ENCODE peak calls at places on chromosomes 1 and 21, in five cellular contexts. Z is Peyer's patch, A is lung, U is sigmoid colon, L is heart right ventricle. O is an unnamed sample.

GRCh38 chr1:43358121-43358745 is 548 bp upstream of the CDC20 start:
- DNase-seq in L (no peak), A (no peak), U (no peak), Z (no peak), O (no peak)

GRCh38 chr1:56931686-56932085 is 34.1 kb downstream of the C8B start:
- DNase-seq in Z (no peak), L (no peak), U (no peak), A (no peak), O (no peak)

GRCh38 chr21:15031790-15032357 is 32.9 kb downstream of the NRIP1 start:
- DNase-seq in U (no peak), A (no peak), Z (no peak), L (no peak), O (no peak)

GRCh38 chr1:46549697-46550681 is 1.5 kb downstream of the KNCN start:
- DNase-seq in L (no peak), U (no peak), A (no peak), Z (peak; percentile 60), O (no peak)

GRCh38 chr1:11991969-11992676 is 11.9 kb downstream of the MFN2 start:
- DNase-seq in A (no peak), Z (no peak), L (no peak), U (no peak), O (no peak)

GRCh38 chr1:216898801-216899200 is 175.6 kb upstream of the ESRRG start:
- DNase-seq in A (no peak), U (no peak), Z (no peak), L (no peak), O (no peak)

GRCh38 chr1:205247130-205247921 is 19.6 kb downstream of the TMCC2 start:
- DNase-seq in U (no peak), Z (peak; percentile 30), L (no peak), A (no peak), O (no peak)

GRCh38 chr1:43441894-43442632 is 11.7 kb downstream of the HYI start:
- DNase-seq in Z (no peak), L (no peak), U (peak; percentile 55), A (no peak), O (no peak)

GRCh38 chr1:222301653-222302052 is 246.3 kb downstream of the HHIPL2 start:
- DNase-seq in Z (no peak), U (no peak), L (no peak), A (no peak), O (no peak)

GRCh38 chr1:7613851-7614205 is 157.3 kb upstream of the VAMP3 start:
- DNase-seq in A (no peak), Z (no peak), L (no peak), U (peak; percentile 32), O (no peak)

GRCh38 chr1:224192082-224192786 is 9.2 kb downstream of the DEGS1 start:
- DNase-seq in U (no peak), L (no peak), A (no peak), Z (no peak), O (no peak)

GRCh38 chr1:53690411-53690810 is 48.6 kb downstream of the GLIS1 start:
- DNase-seq in U (no peak), A (no peak), L (no peak), Z (no peak), O (no peak)

GRCh38 chr1:238960071-238960470 is 426.3 kb upstream of the CHRM3 start:
- DNase-seq in A (no peak), L (no peak), Z (no peak), U (no peak), O (peak; percentile 50)

GRCh38 chr1:158179301-158180041 is 1.2 kb upstream of the CD1D start:
- DNase-seq in A (no peak), L (no peak), Z (no peak), U (no peak), O (no peak)

GRCh38 chr1:206447792-206448191 is 22.5 kb upstream of the IKBKE start:
- DNase-seq in A (no peak), U (no peak), L (no peak), Z (no peak), O (no peak)

GRCh38 chr1:1232224-1232800 is at the start of gene B3GALT6:
- DNase-seq in U (no peak), A (no peak), Z (no peak), L (no peak), O (no peak)
- H3K27ac ChIP-seq in U (peak within 1 kb of the TSS; percentile 92), A (peak within 1 kb of the TSS; percentile 91), Z (peak within 1 kb of the TSS; percentile 95), L (peak within 1 kb of the TSS; percentile 98), O (peak within 1 kb of the TSS; percentile 78)

GRCh38 chr1:115338457-115338820 is 390 bp upstream of the NGF start:
- DNase-seq in Z (no peak), U (no peak), L (peak; percentile 39), A (no peak), O (no peak)

GRCh38 chr1:115337276-115337632 is 795 bp downstream of the NGF start:
- DNase-seq in A (no peak), Z (no peak), U (no peak), L (no peak), O (no peak)

GRCh38 chr1:115337633-115338456 is at the start of gene NGF:
- DNase-seq in U (peak; percentile 77), L (peak; percentile 64), Z (no peak), A (no peak), O (no peak)

GRCh38 chr1:115332813-115333608 is 5.0 kb downstream of the NGF start:
- DNase-seq in Z (no peak), U (peak; percentile 82), L (no peak), A (no peak), O (peak; percentile 78)

DNA sequence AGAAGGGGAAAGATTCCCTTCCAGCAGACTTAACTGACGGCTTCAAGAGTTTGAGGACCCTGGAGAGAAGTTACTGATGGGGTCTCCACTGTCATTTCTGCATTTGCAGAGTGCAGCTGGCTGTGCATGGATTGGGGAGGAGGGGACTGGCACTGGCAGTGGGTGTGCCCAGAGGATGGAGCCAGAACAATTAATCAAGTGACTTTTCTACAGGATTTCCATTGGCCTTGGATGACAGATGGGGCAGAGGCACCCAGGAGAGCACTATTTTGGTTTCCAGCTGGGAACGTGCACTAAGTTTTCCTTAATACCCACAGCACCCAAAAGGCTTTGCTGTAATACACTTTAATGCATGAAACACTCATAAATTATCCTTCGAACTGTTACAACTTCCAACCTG is 1.3 kb downstream of the NGF start:
- DNase-seq in Z (no peak), A (no peak), L (no peak), U (no peak), O (no peak)
- H3K27ac ChIP-seq in Z (no peak overlapping the region), A (no peak overlapping the region), L (peak overlapping the region; percentile 87), U (peak overlapping the region; percentile 31), O (no peak overlapping the region)

DNA sequence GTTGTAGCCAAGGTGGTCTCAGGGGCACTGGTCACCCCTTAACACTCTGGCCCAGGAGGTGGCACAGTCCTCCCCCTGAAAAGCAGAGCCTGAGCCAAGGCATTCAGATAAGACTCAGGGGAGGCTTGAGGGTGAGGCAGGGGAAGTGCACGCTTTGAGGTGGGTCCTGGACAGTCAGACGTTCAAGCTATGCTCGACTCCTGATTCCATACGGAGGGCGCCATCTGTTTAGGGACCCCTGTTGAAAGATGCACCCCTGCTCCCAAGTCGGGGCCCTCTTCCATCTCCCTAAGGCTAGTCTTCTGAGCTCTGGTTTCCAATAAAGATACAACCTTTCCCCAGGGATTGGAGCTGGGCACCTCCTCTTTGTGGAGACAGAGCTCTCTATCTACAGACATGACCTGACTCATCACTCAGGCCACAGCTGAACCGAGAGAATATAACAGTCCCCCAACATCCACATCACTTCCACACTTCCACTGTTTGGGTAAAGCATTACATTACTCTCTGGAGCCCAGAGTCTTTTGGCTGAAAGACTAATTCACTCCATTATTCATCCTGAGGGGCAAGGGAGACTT is 13.1 kb upstream of the CHI3L1 start:
- DNase-seq in L (no peak), Z (no peak), U (peak; percentile 50), A (no peak), O (no peak)
- H3K27ac ChIP-seq in L (peak overlapping the region; percentile 70), Z (no peak overlapping the region), U (peak overlapping the region; percentile 36), A (peak overlapping the region; percentile 43), O (peak overlapping the region; percentile 13)

GRCh38 chr21:32364801-32365200 is 28.0 kb downstream of the URB1 start:
- DNase-seq in A (no peak), L (no peak), Z (no peak), U (peak; percentile 34), O (no peak)
- H3K27ac ChIP-seq in A (no peak overlapping the region), L (peak overlapping the region; percentile 43), Z (no peak overlapping the region), U (no peak overlapping the region), O (peak overlapping the region; percentile 61)

GRCh38 chr1:32062867-32063230 is 9.9 kb upstream of the TMEM39B start:
- DNase-seq in Z (no peak), U (no peak), L (no peak), A (no peak), O (no peak)

GRCh38 chr1:32068891-32069590 is 3.7 kb upstream of the TMEM39B start:
- DNase-seq in Z (no peak), A (no peak), U (no peak), L (no peak), O (no peak)

GRCh38 chr1:32066489-32066873 is 6.3 kb upstream of the TMEM39B start:
- DNase-seq in U (peak; percentile 85), L (no peak), A (peak; percentile 91), Z (no peak), O (peak; percentile 64)

GRCh38 chr1:32060914-32061313 is 11.8 kb upstream of the TMEM39B start:
- DNase-seq in L (no peak), U (no peak), A (no peak), Z (no peak), O (no peak)

DNA sequence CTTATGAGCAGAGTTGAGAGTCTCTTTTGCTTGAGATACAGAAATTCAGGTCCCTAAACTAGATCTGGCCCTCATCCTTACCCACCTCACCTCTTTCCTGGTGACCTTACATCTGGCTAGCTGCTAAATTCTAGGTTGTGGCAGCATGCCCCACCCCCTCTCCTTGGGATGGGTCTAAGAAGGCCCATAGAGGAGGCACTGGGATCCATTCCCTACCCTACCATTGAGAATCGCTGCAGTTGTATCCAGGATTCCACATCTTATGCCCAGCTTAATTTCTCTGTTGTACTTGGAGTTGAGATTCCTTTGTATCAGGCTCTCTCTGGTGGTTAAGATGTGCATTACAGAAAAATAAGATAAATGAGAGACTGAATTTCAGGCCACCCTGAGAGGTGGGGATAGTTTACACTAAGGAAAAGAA is 9.5 kb upstream of the TMEM39B start:
- DNase-seq in L (no peak), Z (no peak), U (no peak), A (no peak), O (no peak)
- H3K27ac ChIP-seq in L (peak overlapping the region; percentile 33), Z (no peak overlapping the region), U (peak overlapping the region; percentile 55), A (peak overlapping the region; percentile 30), O (peak overlapping the region; percentile 45)

DNA sequence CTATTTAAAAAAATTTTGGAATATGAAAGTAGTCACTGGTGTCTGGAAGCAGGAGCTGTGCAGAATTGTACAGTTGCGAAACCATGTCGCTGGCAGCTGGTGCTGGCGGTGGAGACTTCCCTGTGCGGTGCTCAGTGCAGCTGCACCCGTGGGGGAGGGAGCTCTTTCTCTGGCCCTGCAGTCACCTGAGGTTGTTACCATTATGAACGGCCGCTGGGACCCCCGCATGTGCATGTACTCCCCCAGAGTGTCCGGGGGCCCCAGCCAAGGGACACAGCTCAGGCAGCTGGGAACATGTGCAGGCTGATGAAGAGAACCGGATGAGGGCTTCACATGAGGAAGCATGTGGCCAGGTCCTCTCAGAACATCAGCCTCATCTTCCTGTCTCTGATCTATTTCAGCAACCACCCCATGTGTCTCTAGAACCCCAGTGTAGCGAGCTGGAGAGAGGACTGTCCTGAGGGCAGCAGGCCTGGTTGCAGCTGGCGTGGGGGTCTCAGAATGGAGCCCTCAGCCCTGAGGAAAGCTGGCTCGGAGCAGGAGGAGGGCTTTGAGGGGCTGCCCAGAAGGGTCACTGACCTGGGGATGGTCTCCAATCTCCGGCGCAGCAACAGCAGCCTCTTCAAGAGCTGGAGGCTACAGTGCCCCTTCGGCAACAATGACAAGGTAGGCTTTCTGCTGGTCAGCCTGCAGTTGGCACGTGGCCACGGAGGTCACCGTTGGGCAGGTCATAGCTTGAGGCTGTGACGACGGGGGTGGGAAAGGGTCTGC is at the start of gene TRPM2:
- DNase-seq in A (peak; percentile 68), L (peak; percentile 64), U (no peak), Z (no peak), O (no peak)
- H3K27ac ChIP-seq in A (peak within 1 kb of the TSS; percentile 80), L (peak within 1 kb of the TSS; percentile 89), U (no peak within 1 kb of the TSS), Z (peak within 1 kb of the TSS; percentile 45), O (no peak within 1 kb of the TSS)

O was measured in epithelial cell of prostate.